ENCODE peak calls at places on chromosomes 3 and 15, in five cellular contexts. X is suprapubic skin, A is uterus, N is H1, V is HCT116. P is an unnamed sample. For H3K4me1, the result is how much of the 10 kb centered on the place peaks cover.

GRCh38 chr15:88337993-88338392 is 81.5 kb upstream of the NTRK3 start:
- DNase-seq in X (no peak), A (no peak), N (no peak), V (no peak), P (no peak)

GRCh38 chr15:29352402-29352801 is 82.8 kb upstream of the NSMCE3 start:
- DNase-seq in X (no peak), A (no peak), N (no peak), V (no peak), P (no peak)

GRCh38 chr3:135896613-135897012 is 68.9 kb upstream of the PPP2R3A start:
- DNase-seq in X (no peak), A (no peak), N (no peak), V (no peak), P (no peak)

GRCh38 chr3:190024912-190025311 is 95.8 kb downstream of the P3H2 start:
- DNase-seq in X (no peak), A (no peak), N (no peak), V (no peak), P (no peak)

GRCh38 chr15:48221885-48222284 is 15.8 kb downstream of the SLC12A1 start:
- DNase-seq in X (no peak), A (no peak), N (no peak), V (no peak), P (no peak)

GRCh38 chr3:186095584-186096061 is 13.3 kb downstream of the ETV5 start:
- DNase-seq in X (no peak), A (no peak), N (no peak), V (no peak), P (no peak)

GRCh38 chr3:25938566-25939325 is 148.9 kb downstream of the OXSM start:
- DNase-seq in X (no peak), A (no peak), N (no peak), V (no peak), P (no peak)

GRCh38 chr3:13780432-13781173 is 99.3 kb downstream of the WNT7A start:
- DNase-seq in X (peak), A (no peak), N (no peak), V (no peak), P (no peak)

GRCh38 chr3:170840291-170840859 is 29.6 kb downstream of the RPL22L1 start:
- DNase-seq in X (no peak), A (no peak), N (no peak), V (no peak), P (no peak)

GRCh38 chr15:62087671-62088360 is 21.0 kb downstream of the C2CD4A start:
- DNase-seq in X (no peak), A (no peak), N (no peak), V (no peak), P (no peak)

GRCh38 chr15:46275701-46276100 is 640.9 kb downstream of the SQOR start:
- DNase-seq in X (no peak), A (no peak), N (no peak), V (no peak), P (no peak)

GRCh38 chr15:77804210-77804609 is 171.5 kb upstream of the LINGO1 start:
- DNase-seq in X (no peak), A (no peak), N (no peak), V (no peak), P (no peak)

GRCh38 chr15:33309602-33310276 is 1.0 kb upstream of the RYR3 start:
- DNase-seq in X (no peak), A (peak), N (no peak), V (no peak), P (no peak)

GRCh38 chr3:183224180-183224579 is 28.9 kb upstream of the B3GNT5 start:
- DNase-seq in X (no peak), A (no peak), N (no peak), V (no peak), P (no peak)

GRCh38 chr3:146554168-146554760 is 9.9 kb upstream of the PLSCR1 start:
- DNase-seq in X (no peak), A (no peak), N (no peak), V (no peak), P (no peak)

GRCh38 chr15:49707598-49707997 is 86.8 kb downstream of the DTWD1 start:
- DNase-seq in X (no peak), A (no peak), N (no peak), V (no peak), P (no peak)

GRCh38 chr3:86381247-86381646 is 609.7 kb downstream of the VGLL3 start:
- DNase-seq in X (no peak), A (no peak), N (no peak), V (no peak), P (no peak)

GRCh38 chr3:194761384-194761783 is 75.7 kb downstream of the FAM43A start:
- DNase-seq in X (no peak), A (peak), N (no peak), V (no peak), P (no peak)

GRCh38 chr3:44058022-44058867 is 183.4 kb upstream of the TOPAZ1 start:
- DNase-seq in X (no peak), A (no peak), N (no peak), V (no peak), P (no peak)

GRCh38 chr3:44055951-44056350 is 185.7 kb upstream of the TOPAZ1 start:
- DNase-seq in X (no peak), A (no peak), N (no peak), V (no peak), P (no peak)

GRCh38 chr3:44058868-44059203 is 182.8 kb upstream of the TOPAZ1 start:
- DNase-seq in X (no peak), A (no peak), N (no peak), V (no peak), P (no peak)

GRCh38 chr3:44060164-44060563 is 181.5 kb upstream of the TOPAZ1 start:
- DNase-seq in X (no peak), A (no peak), N (no peak), V (no peak), P (no peak)

GRCh38 chr3:44056446-44057240 is 185.0 kb upstream of the TOPAZ1 start:
- DNase-seq in X (no peak), A (no peak), N (no peak), V (no peak), P (no peak)
- H3K27ac ChIP-seq in X (no peak), A (no peak), N (no peak), V (no peak), P (no peak)

GRCh38 chr3:248841-249520 is 52.4 kb downstream of the CHL1 start:
- DNase-seq in X (no peak), A (no peak), N (no peak), V (no peak), P (no peak)

GRCh38 chr3:244041-244440 is 47.5 kb downstream of the CHL1 start:
- DNase-seq in X (no peak), A (no peak), N (no peak), V (no peak), P (no peak)

GRCh38 chr3:242986-243706 is 46.6 kb downstream of the CHL1 start:
- DNase-seq in X (no peak), A (no peak), N (no peak), V (no peak), P (no peak)
- H3K4me1 ChIP-seq in X (under half), A (under half), N (under half), V (under half), P (under half)

DNA sequence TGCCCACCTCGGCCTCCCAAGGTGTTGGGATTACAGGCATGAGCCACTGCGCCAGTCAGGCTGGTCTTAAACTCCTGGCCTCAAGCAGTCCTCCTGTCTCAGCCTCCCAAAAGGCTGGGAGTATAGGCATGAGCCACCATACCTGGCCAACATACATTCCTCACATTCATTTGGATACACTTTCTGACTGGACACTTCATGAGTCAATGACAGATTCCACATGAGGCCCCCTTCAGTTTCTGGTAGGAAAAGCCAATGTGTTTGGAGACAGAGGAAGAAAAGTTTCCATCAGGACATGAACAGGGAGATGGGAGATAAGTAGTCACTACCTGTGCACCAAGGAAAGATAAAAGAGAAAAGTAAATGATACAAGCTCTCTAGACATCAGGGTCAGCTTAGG is 49.4 kb upstream of the GSK3B start:
- DNase-seq in X (no peak), A (no peak), N (no peak), V (no peak), P (no peak)
- TF ChIP-seq POLR2A in X (no peak), A (no peak), N (no peak), V (no peak), P (no peak)

GRCh38 chr15:36888018-36888992 is 212.0 kb downstream of the MEIS2 start:
- DNase-seq in X (no peak), A (peak), N (no peak), V (no peak), P (no peak)
- H3K27ac ChIP-seq in X (no peak), A (peak), N (no peak), V (no peak), P (no peak)

DNA sequence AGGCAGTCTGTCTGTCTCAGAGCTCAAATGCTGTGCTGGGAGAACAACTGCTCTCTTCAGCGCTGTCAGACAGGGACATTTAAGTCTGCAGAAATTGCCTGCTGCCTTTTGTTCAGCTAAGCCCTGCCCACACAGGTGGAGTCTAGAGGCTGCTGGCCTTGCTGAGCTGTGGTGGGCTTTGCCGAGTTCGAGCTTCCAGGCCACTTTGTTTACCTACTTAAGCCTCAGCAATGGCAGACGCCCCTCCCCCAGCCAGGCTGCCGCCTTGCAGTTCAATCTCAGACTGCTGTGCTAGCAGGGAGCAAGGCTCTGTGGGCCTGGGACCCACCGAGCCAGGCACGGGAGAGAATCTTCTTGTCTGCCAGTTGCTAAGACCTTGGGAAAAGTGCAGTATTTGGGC is 25.0 kb upstream of the RPP14 start:
- DNase-seq in X (no peak), A (no peak), N (no peak), V (no peak), P (no peak)
- H3K4me1 ChIP-seq in X (under half), A (under half), N (under half), V (under half), P (under half)

GRCh38 chr3:49132437-49133225 is at the start of gene LAMB2:
- DNase-seq in X (peak), A (peak), N (peak), V (peak), P (peak)
- TF ChIP-seq POLR2A in X (no peak), A (no peak), N (no peak), V (no peak), P (peak)

DNA sequence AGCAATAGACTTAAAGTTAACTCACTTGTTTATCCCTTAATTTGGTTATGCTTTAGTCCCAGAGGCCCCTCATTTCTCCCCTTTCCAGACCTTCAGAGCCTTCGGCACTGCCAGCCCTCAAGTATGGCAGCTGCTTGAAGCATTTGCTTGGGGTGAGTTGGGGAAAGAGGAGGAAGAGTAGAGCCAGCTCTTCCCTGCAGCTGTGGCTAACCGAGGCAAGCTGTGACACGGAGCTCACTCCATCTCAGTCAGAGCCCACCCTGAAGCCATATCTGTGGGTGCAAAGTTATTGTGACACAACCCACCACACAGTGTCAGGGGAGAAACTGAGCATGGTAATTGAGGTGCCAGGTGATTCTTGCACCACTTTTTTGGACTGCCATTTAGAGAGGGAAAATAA is 66.1 kb downstream of the FILIP1L start:
- DNase-seq in X (no peak), A (no peak), N (no peak), V (no peak), P (no peak)
- H3K27ac ChIP-seq in X (peak), A (peak), N (no peak), V (no peak), P (no peak)

GRCh38 chr3:45021524-45021923 is 4.6 kb upstream of the CLEC3B start:
- DNase-seq in X (no peak), A (no peak), N (no peak), V (no peak), P (peak)
- H3K4me1 ChIP-seq in X (half or more), A (under half), N (under half), V (under half), P (under half)

GRCh38 chr15:42272768-42273098 is 268 bp upstream of the GANC start:
- DNase-seq in X (no peak), A (no peak), N (no peak), V (no peak), P (no peak)
- TF ChIP-seq POLR2A in X (no peak), A (no peak), N (no peak), V (no peak), P (no peak)

GRCh38 chr3:31590650-31591049 is 57.9 kb downstream of the STT3B start:
- DNase-seq in X (no peak), A (no peak), N (no peak), V (no peak), P (no peak)
- H3K27ac ChIP-seq in X (no peak), A (no peak), N (no peak), V (no peak), P (no peak)